ENCODE peak calls at places on chromosomes 16 and 17, in seven cellular contexts. S is PC-3; N is HCT116; P is prostate gland; K is effector memory CD4-positive, alpha-beta T cell; E is uterus; Q is ovary. A is an unnamed sample.
A peak's percentile ranks its signal among the peaks of the same experiment; 100 is the strongest.

GRCh38 chr16:14057878-14058382 is 13.2 kb upstream of the MRTFB start:
- DNase-seq in S (no peak), N (no peak), P (no peak), K (no peak), E (peak; percentile 17), Q (no peak), A (no peak)

GRCh38 chr17:50620237-50620636 is 14.4 kb upstream of the ABCC3 start:
- DNase-seq in S (no peak), N (no peak), P (no peak), K (no peak), E (no peak), Q (no peak), A (no peak)

GRCh38 chr17:60905709-60906108 is 228.1 kb downstream of the BCAS3 start:
- DNase-seq in S (no peak), N (no peak), P (no peak), K (no peak), E (no peak), Q (no peak), A (no peak)

GRCh38 chr17:2874211-2874686 is 78.0 kb downstream of the RAP1GAP2 start:
- DNase-seq in S (peak; percentile 50), N (no peak), P (no peak), K (no peak), E (no peak), Q (no peak), A (no peak)

GRCh38 chr16:87371261-87371866 is 12.2 kb downstream of the FBXO31 start:
- DNase-seq in S (no peak), N (no peak), P (no peak), K (no peak), E (no peak), Q (no peak), A (peak; percentile 59)

GRCh38 chr16:9845661-9846361 is 336.4 kb downstream of the GRIN2A start:
- DNase-seq in S (peak; percentile 72), N (no peak), P (no peak), K (no peak), E (no peak), Q (no peak), A (no peak)

GRCh38 chr16:67399218-67399733 is 6.0 kb upstream of the TPPP3 start:
- DNase-seq in S (peak; percentile 17), N (no peak), P (no peak), K (no peak), E (peak; percentile 56), Q (peak; percentile 55), A (no peak)

GRCh38 chr16:10817963-10818941 is at the start of gene TVP23A:
- DNase-seq in S (no peak), N (no peak), P (no peak), K (no peak), E (peak; percentile 21), Q (peak; percentile 38), A (no peak)

GRCh38 chr16:25823891-25824290 is 132.1 kb downstream of the HS3ST4 start:
- DNase-seq in S (no peak), N (no peak), P (no peak), K (no peak), E (no peak), Q (no peak), A (no peak)

GRCh38 chr16:66364117-66364958 is 2.2 kb upstream of the CDH5 start:
- DNase-seq in S (peak; percentile 53), N (no peak), P (peak; percentile 25), K (no peak), E (peak; percentile 54), Q (peak; percentile 75), A (peak; percentile 45)

GRCh38 chr17:33436321-33436720 is 143.2 kb upstream of the ASIC2 start:
- DNase-seq in S (no peak), N (no peak), P (no peak), K (no peak), E (no peak), Q (no peak), A (peak; percentile 64)

GRCh38 chr16:1183235-1183907 is 30.5 kb downstream of the CACNA1H start:
- DNase-seq in S (no peak), N (no peak), P (no peak), K (no peak), E (peak; percentile 83), Q (peak; percentile 89), A (peak; percentile 69)

GRCh38 chr17:59427425-59427921 is 96.0 kb downstream of the YPEL2 start:
- DNase-seq in S (peak; percentile 30), N (no peak), P (no peak), K (no peak), E (no peak), Q (no peak), A (no peak)

GRCh38 chr17:4956493-4957061 is 5.7 kb downstream of the ENO3 start:
- DNase-seq in S (no peak), N (no peak), P (no peak), K (no peak), E (no peak), Q (no peak), A (no peak)
- H3K4me1 ChIP-seq in S (no peaks in the 10 kb centered on the region), N (peaks cover 7% of the 10 kb centered on the region), P (no peaks in the 10 kb centered on the region), K (no peaks in the 10 kb centered on the region), E (no peaks in the 10 kb centered on the region), Q (no peaks in the 10 kb centered on the region), A (peaks cover 34% of the 10 kb centered on the region)

DNA sequence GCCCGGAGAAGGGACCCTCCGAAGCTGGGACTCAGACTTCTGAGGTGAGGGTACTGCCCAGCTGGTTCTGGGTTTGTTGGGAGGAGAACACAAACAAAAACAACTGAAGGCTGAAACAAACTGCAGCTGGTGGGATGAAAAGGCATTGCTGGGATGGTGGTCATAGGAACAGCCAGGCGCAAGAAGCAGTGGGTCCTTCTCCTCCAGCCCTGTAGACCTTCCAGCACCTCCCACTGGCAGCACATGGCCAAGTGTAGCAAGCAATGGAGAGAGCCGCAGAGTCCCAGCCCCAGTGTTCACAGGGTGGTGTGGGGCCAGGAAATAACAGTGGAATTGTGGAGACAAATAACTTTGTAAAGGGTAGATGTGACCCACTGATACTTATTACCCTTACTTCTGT is 48.7 kb upstream of the FOXJ1 start:
- DNase-seq in S (no peak), N (no peak), P (no peak), K (no peak), E (no peak), Q (no peak), A (no peak)
- H3K4me1 ChIP-seq in S (no peaks in the 10 kb centered on the region), N (peaks cover 16% of the 10 kb centered on the region), P (no peaks in the 10 kb centered on the region), K (peaks cover 67% of the 10 kb centered on the region), E (no peaks in the 10 kb centered on the region), Q (no peaks in the 10 kb centered on the region), A (no peaks in the 10 kb centered on the region)

GRCh38 chr16:4366016-4366415 is 5.6 kb upstream of the VASN start:
- DNase-seq in S (no peak), N (no peak), P (no peak), K (no peak), E (no peak), Q (no peak), A (no peak)
- H3K4me1 ChIP-seq in S (peaks cover 27% of the 10 kb centered on the region), N (peaks cover 9% of the 10 kb centered on the region), P (peaks cover 5% of the 10 kb centered on the region), K (no peaks in the 10 kb centered on the region), E (no peaks in the 10 kb centered on the region), Q (peaks cover 19% of the 10 kb centered on the region), A (peaks cover 12% of the 10 kb centered on the region)

GRCh38 chr16:31184888-31185287 is 4.9 kb downstream of the FUS start:
- DNase-seq in S (no peak), N (no peak), P (no peak), K (no peak), E (no peak), Q (no peak), A (no peak)

GRCh38 chr16:31179747-31180458 is at the start of gene FUS:
- DNase-seq in S (peak; percentile 78), N (peak; percentile 76), P (peak; percentile 90), K (peak; percentile 84), E (peak; percentile 92), Q (peak; percentile 91), A (peak; percentile 92)

GRCh38 chr16:31181102-31181830 is 1.3 kb downstream of the FUS start:
- DNase-seq in S (peak; percentile 30), N (no peak), P (no peak), K (no peak), E (peak; percentile 38), Q (peak; percentile 23), A (peak; percentile 48)

GRCh38 chr16:31183432-31184428 is 3.8 kb downstream of the FUS start:
- DNase-seq in S (no peak), N (no peak), P (no peak), K (no peak), E (no peak), Q (no peak), A (no peak)

GRCh38 chr16:31182391-31182790 is 2.5 kb downstream of the FUS start:
- DNase-seq in S (no peak), N (no peak), P (no peak), K (no peak), E (no peak), Q (no peak), A (peak; percentile 8)
- H3K4me1 ChIP-seq in S (peaks cover 12% of the 10 kb centered on the region), N (peaks cover 10% of the 10 kb centered on the region), P (peaks cover 18% of the 10 kb centered on the region), K (peaks cover 50% of the 10 kb centered on the region), E (peaks cover 10% of the 10 kb centered on the region), Q (peaks cover 16% of the 10 kb centered on the region), A (peaks cover 13% of the 10 kb centered on the region)

GRCh38 chr16:16080465-16081065 is 131.1 kb downstream of the ABCC1 start:
- DNase-seq in S (no peak), N (no peak), P (no peak), K (no peak), E (no peak), Q (no peak), A (no peak)

GRCh38 chr16:16086653-16087446 is 136.4 kb downstream of the ABCC6 start:
- DNase-seq in S (no peak), N (no peak), P (peak; percentile 46), K (no peak), E (peak; percentile 50), Q (no peak), A (no peak)

GRCh38 chr16:16083421-16084156 is 134.2 kb downstream of the ABCC1 start:
- DNase-seq in S (peak; percentile 9), N (peak; percentile 18), P (no peak), K (no peak), E (no peak), Q (no peak), A (peak; percentile 20)

GRCh38 chr16:16084874-16085273 is 135.5 kb downstream of the ABCC1 start:
- DNase-seq in S (no peak), N (no peak), P (no peak), K (no peak), E (no peak), Q (no peak), A (no peak)

DNA sequence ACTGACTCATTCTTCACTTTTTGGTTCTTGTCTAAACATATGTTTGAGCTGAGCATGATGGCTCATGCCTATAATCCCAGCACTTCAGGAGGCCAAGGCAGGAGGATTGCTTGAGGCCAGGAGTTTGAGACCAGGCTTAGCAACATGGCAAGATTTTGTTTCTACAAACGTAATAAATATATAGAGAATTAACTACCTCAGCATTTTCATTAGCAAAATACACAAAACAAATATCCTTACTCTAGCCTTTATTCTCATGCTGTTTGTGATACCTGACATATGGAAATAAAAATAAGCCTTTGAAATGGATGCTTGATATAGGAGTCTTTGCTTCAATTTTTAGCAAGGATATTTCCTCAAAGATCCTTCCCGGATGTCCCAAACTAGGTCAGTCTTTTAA is 132.8 kb downstream of the ABCC1 start:
- DNase-seq in S (no peak), N (no peak), P (no peak), K (no peak), E (no peak), Q (no peak), A (no peak)
- H3K4me1 ChIP-seq in S (no peaks in the 10 kb centered on the region), N (no peaks in the 10 kb centered on the region), P (no peaks in the 10 kb centered on the region), K (no peaks in the 10 kb centered on the region), E (peaks cover 3% of the 10 kb centered on the region), Q (no peaks in the 10 kb centered on the region), A (no peaks in the 10 kb centered on the region)

GRCh38 chr17:78890111-78890897 is 12.7 kb downstream of the CEP295NL start:
- DNase-seq in S (no peak), N (no peak), P (no peak), K (peak; percentile 19), E (no peak), Q (no peak), A (no peak)
- H3K4me1 ChIP-seq in S (peaks cover 13% of the 10 kb centered on the region), N (peaks cover 15% of the 10 kb centered on the region), P (no peaks in the 10 kb centered on the region), K (peaks cover 3% of the 10 kb centered on the region), E (peaks cover 8% of the 10 kb centered on the region), Q (peaks cover 27% of the 10 kb centered on the region), A (peaks cover 26% of the 10 kb centered on the region)

GRCh38 chr17:45292696-45293412 is 24.0 kb downstream of the MAP3K14 start:
- DNase-seq in S (no peak), N (no peak), P (no peak), K (no peak), E (no peak), Q (no peak), A (no peak)
- H3K4me1 ChIP-seq in S (peaks cover 50% of the 10 kb centered on the region), N (peaks cover 37% of the 10 kb centered on the region), P (peaks cover 48% of the 10 kb centered on the region), K (peaks cover 15% of the 10 kb centered on the region), E (peaks cover 16% of the 10 kb centered on the region), Q (peaks cover 44% of the 10 kb centered on the region), A (peaks cover 42% of the 10 kb centered on the region)

A was measured in SJCRH30.